ENCODE peak calls at places on chromosome 13, in four cellular contexts. B is HepG2, O is HCT116, U is K562. I is an unnamed sample.

GRCh38 chr13:96090240-96091101 is 564 bp downstream of the HS6ST3 start:
- DNase-seq in B (no peak), O (no peak), U (no peak), I (no peak)

GRCh38 chr13:109782066-109782822 is 4.1 kb downstream of the IRS2 start:
- DNase-seq in B (no peak), O (no peak), U (no peak), I (no peak)

GRCh38 chr13:103063376-103063775 is 2.8 kb downstream of the SLC10A2 start:
- DNase-seq in B (no peak), O (no peak), U (no peak), I (no peak)

GRCh38 chr13:25882732-25883357 is 169.0 kb downstream of the SHISA2 start:
- DNase-seq in B (no peak), O (no peak), U (no peak), I (no peak)

GRCh38 chr13:37068962-37069361 is 9.5 kb upstream of the SUPT20H start:
- DNase-seq in B (no peak), O (peak), U (no peak), I (no peak)

GRCh38 chr13:106680796-106681482 is 113.0 kb upstream of the ARGLU1 start:
- DNase-seq in B (no peak), O (no peak), U (no peak), I (no peak)

GRCh38 chr13:48222358-48223015 is 10.5 kb upstream of the ITM2B start:
- DNase-seq in B (no peak), O (no peak), U (no peak), I (no peak)

GRCh38 chr13:20410726-20411125 is 114.9 kb downstream of the CRYL1 start:
- DNase-seq in B (no peak), O (no peak), U (no peak), I (no peak)

GRCh38 chr13:49441846-49442245 is 2.0 kb downstream of the CAB39L start:
- DNase-seq in B (no peak), O (no peak), U (no peak), I (no peak)

GRCh38 chr13:66915596-66916185 is 314.4 kb downstream of the PCDH9 start:
- DNase-seq in B (no peak), O (no peak), U (no peak), I (no peak)

GRCh38 chr13:71148391-71148790 is 718.6 kb downstream of the DACH1 start:
- DNase-seq in B (no peak), O (no peak), U (no peak), I (no peak)

GRCh38 chr13:23561261-23561660 is 9.0 kb upstream of the TNFRSF19 start:
- DNase-seq in B (no peak), O (no peak), U (no peak), I (no peak)

GRCh38 chr13:49347650-49348385 is 96.0 kb downstream of the CAB39L start:
- DNase-seq in B (no peak), O (no peak), U (no peak), I (no peak)

GRCh38 chr13:110109140-110109783 is 197.7 kb downstream of the COL4A1 start:
- DNase-seq in B (no peak), O (no peak), U (no peak), I (no peak)

GRCh38 chr13:113567681-113568080 is 16.9 kb upstream of the TFDP1 start:
- DNase-seq in B (no peak), O (no peak), U (no peak), I (no peak)

GRCh38 chr13:66586489-66586888 is 643.6 kb downstream of the PCDH9 start:
- DNase-seq in B (no peak), O (no peak), U (no peak), I (no peak)

GRCh38 chr13:64591981-64592380 is 2638.2 kb downstream of the PCDH9 start:
- DNase-seq in B (no peak), O (no peak), U (no peak), I (no peak)

GRCh38 chr13:33307820-33308219 is 22.3 kb upstream of the STARD13 start:
- DNase-seq in B (no peak), O (no peak), U (no peak), I (no peak)

GRCh38 chr13:23510979-23511735 is 59.1 kb upstream of the TNFRSF19 start:
- DNase-seq in B (peak), O (peak), U (no peak), I (no peak)

GRCh38 chr13:18235756-18236527 is 945.7 kb downstream of the TUBA3C start:
- DNase-seq in B (no peak), O (no peak), U (no peak), I (no peak)

GRCh38 chr13:110197041-110197440 is 109.9 kb downstream of the COL4A1 start:
- DNase-seq in B (peak), O (no peak), U (no peak), I (no peak)

GRCh38 chr13:101624210-101624922 is 171.9 kb downstream of the ITGBL1 start:
- DNase-seq in B (no peak), O (no peak), U (no peak), I (no peak)

GRCh38 chr13:74073231-74073630 is 61.0 kb downstream of the KLF12 start:
- DNase-seq in B (no peak), O (no peak), U (no peak), I (no peak)

GRCh38 chr13:51057931-51058330 is 53.1 kb downstream of the C13orf42 start:
- DNase-seq in B (no peak), O (no peak), U (no peak), I (no peak)

GRCh38 chr13:95660981-95661581 is 15.9 kb upstream of the DNAJC3 start:
- DNase-seq in B (peak), O (peak), U (peak), I (no peak)

GRCh38 chr13:79662882-79663281 is 181.9 kb downstream of the NDFIP2 start:
- DNase-seq in B (no peak), O (no peak), U (no peak), I (no peak)

GRCh38 chr13:40933508-40933907 is 85.6 kb downstream of the ELF1 start:
- DNase-seq in B (no peak), O (no peak), U (no peak), I (no peak)

GRCh38 chr13:74288361-74288911 is 154.2 kb upstream of the KLF12 start:
- DNase-seq in B (no peak), O (no peak), U (no peak), I (no peak)

GRCh38 chr13:110495881-110496280 is 65.6 kb downstream of the RAB20 start:
- DNase-seq in B (no peak), O (no peak), U (no peak), I (no peak)

GRCh38 chr13:67156718-67157049 is 73.5 kb downstream of the PCDH9 start:
- DNase-seq in B (no peak), O (no peak), U (no peak), I (no peak)

GRCh38 chr13:34420975-34421719 is 520.9 kb upstream of the NBEA start:
- DNase-seq in B (no peak), O (no peak), U (no peak), I (no peak)

GRCh38 chr13:48783181-48783630 is 129.5 kb downstream of the CYSLTR2 start:
- DNase-seq in B (peak), O (no peak), U (no peak), I (peak)

GRCh38 chr13:102591988-102592781 is 4.6 kb upstream of the TPP2 start:
- DNase-seq in B (peak), O (peak), U (peak), I (peak)

GRCh38 chr13:39132286-39132685 is 94.0 kb downstream of the NHLRC3 start:
- DNase-seq in B (no peak), O (no peak), U (no peak), I (no peak)

GRCh38 chr13:46389457-46389856 is 2.4 kb upstream of the RUBCNL start:
- DNase-seq in B (no peak), O (no peak), U (no peak), I (no peak)
- TF ChIP-seq REST in B (no peak), O (no peak), U (no peak), I (no peak)

DNA sequence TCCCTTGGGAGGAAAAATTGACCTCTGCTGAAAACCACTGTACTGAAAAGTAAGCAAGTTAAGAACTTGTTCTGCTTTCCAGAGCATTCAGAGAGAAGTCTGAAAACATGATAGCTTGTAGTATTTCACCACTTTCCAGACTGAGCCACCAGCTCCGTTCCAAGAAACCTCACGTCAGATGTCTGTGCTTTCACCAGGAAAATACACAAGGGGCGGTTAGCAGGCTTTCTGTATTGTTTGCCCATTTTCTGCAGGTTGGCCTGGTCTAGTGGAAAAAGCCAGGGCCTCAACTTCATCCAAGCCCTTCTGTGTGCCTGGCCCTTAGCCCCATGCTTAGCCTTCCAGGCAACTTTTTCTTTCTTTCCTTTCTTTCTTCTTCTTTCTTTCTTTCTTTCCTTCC is 36.4 kb downstream of the RXFP2 start:
- DNase-seq in B (no peak), O (no peak), U (no peak), I (no peak)
- TF ChIP-seq TCF7L2 in B (no peak), O (no peak), U (no peak), I (no peak)

DNA sequence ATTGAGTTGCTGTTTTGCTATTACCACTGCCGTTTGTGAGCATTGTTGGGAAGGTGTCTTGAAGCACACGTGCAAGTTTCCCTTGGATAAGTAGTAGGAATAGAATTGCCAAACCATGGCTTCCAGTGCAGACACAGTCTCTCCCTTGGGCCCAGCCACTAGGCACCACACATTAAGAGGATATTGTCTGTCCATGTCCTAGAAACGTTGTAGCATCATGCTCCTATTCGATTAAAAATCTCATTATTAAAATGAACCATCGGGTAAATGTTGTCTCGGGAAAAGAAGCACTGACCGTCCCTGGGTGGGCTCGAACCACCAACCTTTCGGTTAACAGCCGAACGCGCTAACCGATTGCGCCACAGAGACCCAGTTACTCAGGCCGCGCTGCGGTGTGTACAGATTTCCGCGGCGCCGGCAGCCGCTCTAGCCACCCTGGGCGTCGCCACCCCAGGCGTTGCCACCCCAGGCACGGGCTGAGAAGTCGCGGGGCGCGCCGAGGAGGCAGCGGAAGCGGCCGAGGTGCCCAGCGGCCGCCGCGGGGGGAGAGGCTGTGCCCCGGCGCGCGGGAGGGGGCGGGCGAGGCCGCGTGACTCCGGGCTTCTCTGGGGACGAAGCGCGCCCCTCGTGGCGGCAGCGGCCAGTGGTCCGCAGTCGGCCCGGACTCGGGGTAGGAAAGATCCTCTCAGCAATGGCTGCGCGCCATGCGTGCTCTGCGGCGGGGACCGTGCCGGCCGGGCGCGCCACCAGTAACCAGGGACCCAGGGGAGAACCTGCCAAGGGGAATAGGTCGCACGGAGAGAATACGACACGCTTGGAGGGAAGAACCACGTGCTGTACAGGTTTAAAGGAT is 56.2 kb downstream of the USPL1 start:
- DNase-seq in B (peak), O (peak), U (peak), I (peak)
- TF ChIP-seq REST in B (no peak), O (no peak), U (no peak), I (no peak)

DNA sequence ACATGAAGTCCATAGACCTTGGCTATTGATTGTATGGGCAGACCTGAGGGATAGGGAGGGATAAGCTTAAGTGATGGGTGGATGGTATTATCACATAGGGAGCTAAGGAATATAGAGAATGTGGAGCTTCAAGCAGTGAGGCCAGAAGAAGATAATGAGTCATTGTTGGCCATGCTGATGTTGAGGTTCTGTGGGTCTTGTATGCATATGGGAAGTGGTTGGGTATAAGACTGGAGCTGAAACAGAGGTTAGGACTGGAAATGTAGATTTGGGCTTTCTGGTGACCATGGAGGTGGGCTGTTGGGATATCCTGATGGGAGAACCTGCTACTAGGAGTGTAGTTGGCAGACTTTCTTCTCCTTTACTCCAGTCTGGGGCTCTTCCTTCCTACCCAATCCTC is 73.7 kb upstream of the TSC22D1 start:
- DNase-seq in B (no peak), O (no peak), U (no peak), I (no peak)
- TF ChIP-seq TCF7L2 in B (no peak), O (no peak), U (no peak), I (no peak)

DNA sequence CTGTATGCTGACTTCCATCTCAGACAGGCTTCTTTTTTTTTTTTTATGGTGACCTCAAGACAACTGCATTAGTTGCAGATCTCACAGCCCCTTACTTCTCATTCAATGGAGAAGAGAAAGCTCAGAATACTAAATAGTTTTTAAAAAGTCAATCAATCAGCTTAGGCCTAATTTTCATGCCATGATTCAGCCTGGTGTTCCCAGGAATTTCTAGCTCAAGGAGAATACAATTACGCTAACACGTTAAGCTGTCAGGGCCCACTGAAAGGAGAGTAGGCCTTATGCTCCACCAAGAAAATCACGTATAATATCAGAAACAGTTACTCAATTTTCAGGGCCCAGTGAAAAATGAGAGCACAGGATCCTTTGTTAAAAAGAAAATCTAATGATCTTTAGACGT is 1596.0 kb upstream of the MIR17HG start:
- DNase-seq in B (no peak), O (no peak), U (no peak), I (no peak)
- TF ChIP-seq REST in B (no peak), O (no peak), U (no peak), I (no peak)

DNA sequence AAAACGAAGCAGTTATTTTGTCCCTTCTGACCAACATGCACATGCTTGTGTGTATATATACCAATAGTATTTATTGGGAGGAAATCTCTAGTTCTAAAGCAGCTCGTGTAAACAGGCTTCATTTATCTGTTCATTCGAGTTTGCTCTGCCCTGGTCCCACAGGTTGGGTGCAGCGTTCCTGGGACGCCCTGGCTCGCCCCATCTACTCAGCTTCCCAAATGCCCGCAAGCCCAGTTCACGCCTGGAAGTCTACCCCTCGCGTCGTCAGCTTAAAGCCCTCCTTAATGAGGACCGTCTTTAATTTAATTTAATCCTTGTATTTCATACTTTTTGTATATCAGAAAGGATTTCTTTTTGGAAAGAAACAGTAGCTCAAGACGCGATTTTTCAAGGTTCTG is 604 bp downstream of the THSD1 start:
- DNase-seq in B (no peak), O (no peak), U (no peak), I (no peak)
- TF ChIP-seq TCF7L2 in B (no peak), O (no peak), U (no peak), I (no peak)

GRCh38 chr13:112064222-112064621 is 2.7 kb upstream of the SOX1 start:
- DNase-seq in B (no peak), O (no peak), U (no peak), I (no peak)

GRCh38 chr13:112067121-112067741 is at the start of gene SOX1:
- DNase-seq in B (no peak), O (no peak), U (no peak), I (no peak)

GRCh38 chr13:112066624-112067004 is 335 bp upstream of the SOX1 start:
- DNase-seq in B (no peak), O (no peak), U (no peak), I (no peak)

GRCh38 chr13:112065521-112065866 is 1.5 kb upstream of the SOX1 start:
- DNase-seq in B (no peak), O (no peak), U (no peak), I (no peak)

GRCh38 chr13:112065867-112066623 is 904 bp upstream of the SOX1 start:
- DNase-seq in B (no peak), O (no peak), U (no peak), I (no peak)
- TF ChIP-seq REST in B (no peak), O (no peak), U (no peak), I (no peak)

I was measured in Panc1.